ENCODE peak calls at places on chromosomes 16 and 17, in six cellular contexts. One of them, this sample, is unnamed.

GRCh38 chr16:46583036-46583435 is 38.1 kb downstream of the SHCBP1 start:
- DNase-seq in body of pancreas: no peak
- DNase-seq in heart left ventricle: no peak
- DNase-seq in transverse colon: no peak
- DNase-seq in CD4-positive, CD25-positive, alpha-beta regulatory T cell: no peak
- DNase-seq in A549: no peak
- DNase-seq in this sample: no peak

GRCh38 chr16:8752706-8753105 is 44.7 kb downstream of the TMEM186 start:
- DNase-seq in A549: no peak
- DNase-seq in CD4-positive, CD25-positive, alpha-beta regulatory T cell: no peak
- DNase-seq in heart left ventricle: no peak
- DNase-seq in body of pancreas: no peak
- DNase-seq in transverse colon: no peak
- DNase-seq in this sample: no peak

GRCh38 chr17:22512506-22512905 is 820.2 kb downstream of the KCNJ18 start:
- DNase-seq in body of pancreas: no peak
- DNase-seq in A549: no peak
- DNase-seq in CD4-positive, CD25-positive, alpha-beta regulatory T cell: no peak
- DNase-seq in heart left ventricle: no peak
- DNase-seq in transverse colon: no peak
- DNase-seq in this sample: no peak

GRCh38 chr17:17147821-17148220 is 58.3 kb downstream of the PLD6 start:
- DNase-seq in transverse colon: no peak
- DNase-seq in body of pancreas: no peak
- DNase-seq in heart left ventricle: no peak
- DNase-seq in CD4-positive, CD25-positive, alpha-beta regulatory T cell: no peak
- DNase-seq in A549: no peak
- DNase-seq in this sample: no peak

GRCh38 chr17:39606434-39607056 is 1.2 kb downstream of the NEUROD2 start:
- DNase-seq in CD4-positive, CD25-positive, alpha-beta regulatory T cell: no peak
- DNase-seq in heart left ventricle: no peak
- DNase-seq in body of pancreas: no peak
- DNase-seq in A549: no peak
- DNase-seq in transverse colon: no peak
- DNase-seq in this sample: no peak

GRCh38 chr16:70586731-70587130 is 59.6 kb upstream of the IL34 start:
- DNase-seq in A549: no peak
- DNase-seq in CD4-positive, CD25-positive, alpha-beta regulatory T cell: no peak
- DNase-seq in heart left ventricle: no peak
- DNase-seq in body of pancreas: no peak
- DNase-seq in transverse colon: no peak
- DNase-seq in this sample: no peak

GRCh38 chr17:49219987-49220386 is 9.5 kb downstream of the ABI3 start:
- DNase-seq in body of pancreas: no peak
- DNase-seq in heart left ventricle: no peak
- DNase-seq in CD4-positive, CD25-positive, alpha-beta regulatory T cell: no peak
- DNase-seq in transverse colon: no peak
- DNase-seq in A549: no peak
- DNase-seq in this sample: no peak

GRCh38 chr17:2580641-2581040 is 12.8 kb upstream of the PAFAH1B1 start:
- DNase-seq in heart left ventricle: no peak
- DNase-seq in body of pancreas: no peak
- DNase-seq in transverse colon: no peak
- DNase-seq in CD4-positive, CD25-positive, alpha-beta regulatory T cell: no peak
- DNase-seq in A549: no peak
- DNase-seq in this sample: no peak

GRCh38 chr16:9035986-9036385 is 55.5 kb upstream of the HAPSTR1 start:
- DNase-seq in A549: no peak
- DNase-seq in body of pancreas: no peak
- DNase-seq in CD4-positive, CD25-positive, alpha-beta regulatory T cell: no peak
- DNase-seq in transverse colon: no peak
- DNase-seq in heart left ventricle: no peak
- DNase-seq in this sample: no peak

GRCh38 chr16:12853972-12854371 is 47.4 kb upstream of the SHISA9 start:
- DNase-seq in heart left ventricle: no peak
- DNase-seq in transverse colon: no peak
- DNase-seq in body of pancreas: no peak
- DNase-seq in A549: no peak
- DNase-seq in CD4-positive, CD25-positive, alpha-beta regulatory T cell: no peak
- DNase-seq in this sample: no peak

GRCh38 chr16:58024673-58025350 is 742 bp upstream of the MMP15 start:
- DNase-seq in CD4-positive, CD25-positive, alpha-beta regulatory T cell: no peak
- DNase-seq in body of pancreas: peak; percentile 74
- DNase-seq in transverse colon: peak; percentile 91
- DNase-seq in A549: no peak
- DNase-seq in heart left ventricle: peak; percentile 51
- DNase-seq in this sample: no peak

GRCh38 chr16:2739555-2740435 is 12.6 kb upstream of the SRRM2 start:
- DNase-seq in heart left ventricle: no peak
- DNase-seq in body of pancreas: no peak
- DNase-seq in transverse colon: no peak
- DNase-seq in A549: no peak
- DNase-seq in CD4-positive, CD25-positive, alpha-beta regulatory T cell: no peak
- DNase-seq in this sample: no peak

GRCh38 chr17:20998571-20999043 is 44.2 kb downstream of the USP22 start:
- DNase-seq in heart left ventricle: no peak
- DNase-seq in A549: no peak
- DNase-seq in CD4-positive, CD25-positive, alpha-beta regulatory T cell: no peak
- DNase-seq in body of pancreas: no peak
- DNase-seq in transverse colon: no peak
- DNase-seq in this sample: no peak

GRCh38 chr17:8892338-8892690 is 24.8 kb upstream of the PIK3R6 start:
- DNase-seq in A549: no peak
- DNase-seq in transverse colon: no peak
- DNase-seq in heart left ventricle: no peak
- DNase-seq in CD4-positive, CD25-positive, alpha-beta regulatory T cell: no peak
- DNase-seq in body of pancreas: no peak
- DNase-seq in this sample: no peak

GRCh38 chr16:19419691-19420060 is 2.0 kb downstream of the TMC5 start:
- DNase-seq in transverse colon: no peak
- DNase-seq in CD4-positive, CD25-positive, alpha-beta regulatory T cell: no peak
- DNase-seq in A549: peak; percentile 91
- DNase-seq in heart left ventricle: no peak
- DNase-seq in body of pancreas: no peak
- DNase-seq in this sample: no peak

GRCh38 chr16:12255473-12255872 is 278.9 kb downstream of the SNX29 start:
- DNase-seq in transverse colon: no peak
- DNase-seq in heart left ventricle: no peak
- DNase-seq in body of pancreas: no peak
- DNase-seq in CD4-positive, CD25-positive, alpha-beta regulatory T cell: no peak
- DNase-seq in A549: no peak
- DNase-seq in this sample: no peak

GRCh38 chr17:65183736-65184135 is 46.6 kb downstream of the RGS9 start:
- DNase-seq in A549: peak; percentile 35
- DNase-seq in transverse colon: no peak
- DNase-seq in heart left ventricle: no peak
- DNase-seq in CD4-positive, CD25-positive, alpha-beta regulatory T cell: no peak
- DNase-seq in body of pancreas: no peak
- DNase-seq in this sample: no peak

GRCh38 chr17:17944743-17945142 is 27.5 kb downstream of the TOM1L2 start:
- DNase-seq in body of pancreas: no peak
- DNase-seq in A549: no peak
- DNase-seq in heart left ventricle: no peak
- DNase-seq in CD4-positive, CD25-positive, alpha-beta regulatory T cell: no peak
- DNase-seq in transverse colon: no peak
- DNase-seq in this sample: no peak

GRCh38 chr16:54937673-54938350 is 7.1 kb downstream of the IRX5 start:
- DNase-seq in transverse colon: no peak
- DNase-seq in CD4-positive, CD25-positive, alpha-beta regulatory T cell: no peak
- DNase-seq in body of pancreas: no peak
- DNase-seq in A549: no peak
- DNase-seq in heart left ventricle: no peak
- DNase-seq in this sample: no peak

GRCh38 chr16:66207139-66207863 is 159.2 kb upstream of the CDH5 start:
- DNase-seq in A549: no peak
- DNase-seq in CD4-positive, CD25-positive, alpha-beta regulatory T cell: no peak
- DNase-seq in heart left ventricle: no peak
- DNase-seq in transverse colon: no peak
- DNase-seq in body of pancreas: no peak
- DNase-seq in this sample: no peak

GRCh38 chr16:66205287-66206167 is 161.0 kb upstream of the CDH5 start:
- DNase-seq in A549: no peak
- DNase-seq in heart left ventricle: no peak
- DNase-seq in transverse colon: no peak
- DNase-seq in body of pancreas: no peak
- DNase-seq in CD4-positive, CD25-positive, alpha-beta regulatory T cell: no peak
- DNase-seq in this sample: no peak

GRCh38 chr16:66211651-66212050 is 154.8 kb upstream of the CDH5 start:
- DNase-seq in heart left ventricle: no peak
- DNase-seq in body of pancreas: no peak
- DNase-seq in transverse colon: no peak
- DNase-seq in CD4-positive, CD25-positive, alpha-beta regulatory T cell: no peak
- DNase-seq in A549: no peak
- DNase-seq in this sample: no peak

GRCh38 chr16:66204761-66205160 is 161.7 kb upstream of the CDH5 start:
- DNase-seq in body of pancreas: no peak
- DNase-seq in CD4-positive, CD25-positive, alpha-beta regulatory T cell: no peak
- DNase-seq in transverse colon: no peak
- DNase-seq in heart left ventricle: no peak
- DNase-seq in A549: no peak
- DNase-seq in this sample: no peak

GRCh38 chr16:66207864-66208226 is 158.6 kb upstream of the CDH5 start:
- DNase-seq in heart left ventricle: no peak
- DNase-seq in CD4-positive, CD25-positive, alpha-beta regulatory T cell: no peak
- DNase-seq in A549: no peak
- DNase-seq in body of pancreas: no peak
- DNase-seq in transverse colon: no peak
- DNase-seq in this sample: no peak
- H3K27ac ChIP-seq in heart left ventricle: no peak overlapping the region
- H3K27ac ChIP-seq in CD4-positive, CD25-positive, alpha-beta regulatory T cell: no peak overlapping the region
- H3K27ac ChIP-seq in A549: no peak overlapping the region
- H3K27ac ChIP-seq in body of pancreas: no peak overlapping the region
- H3K27ac ChIP-seq in transverse colon: no peak overlapping the region
- H3K27ac ChIP-seq in this sample: no peak overlapping the region

DNA sequence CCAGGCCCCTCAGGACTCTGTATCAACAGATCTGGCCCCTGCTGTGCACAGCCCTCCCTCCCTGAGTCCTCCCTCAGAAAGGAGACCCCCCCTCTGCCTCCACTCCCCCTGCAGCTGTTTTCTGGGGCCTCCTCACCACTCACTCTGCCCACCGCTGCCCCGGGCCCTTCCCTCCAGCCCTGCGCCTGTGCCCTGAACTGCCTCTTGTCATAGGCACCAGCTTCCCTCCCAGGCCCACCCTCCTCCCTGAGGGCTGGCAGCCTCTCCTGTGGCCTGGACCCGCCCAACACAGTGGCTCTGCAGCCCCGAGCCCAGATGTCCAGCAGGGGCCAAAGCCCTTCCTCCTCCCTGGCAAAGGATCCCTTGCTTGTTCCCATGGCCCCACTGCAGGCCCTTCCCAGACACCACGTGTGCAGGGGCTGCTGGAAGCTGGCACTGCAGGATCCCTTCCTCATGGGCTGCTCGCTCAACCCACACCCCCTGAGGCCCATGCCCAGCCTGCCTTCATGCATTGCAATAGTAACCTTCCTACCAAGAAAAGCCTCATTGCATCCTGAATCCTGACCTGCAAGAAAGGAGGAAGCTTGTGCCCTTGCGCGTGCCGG is 25.8 kb downstream of the GNPTG start:
- DNase-seq in A549: no peak
- DNase-seq in heart left ventricle: no peak
- DNase-seq in transverse colon: no peak
- DNase-seq in body of pancreas: no peak
- DNase-seq in CD4-positive, CD25-positive, alpha-beta regulatory T cell: no peak
- DNase-seq in this sample: no peak
- H3K4me3 ChIP-seq in A549: peak overlapping the region; percentile 70
- H3K4me3 ChIP-seq in heart left ventricle: no peak overlapping the region
- H3K4me3 ChIP-seq in transverse colon: no peak overlapping the region
- H3K4me3 ChIP-seq in body of pancreas: no peak overlapping the region
- H3K4me3 ChIP-seq in CD4-positive, CD25-positive, alpha-beta regulatory T cell: no peak overlapping the region
- H3K4me3 ChIP-seq in this sample: no peak overlapping the region

GRCh38 chr17:76597156-76598003 is 11.7 kb upstream of the ST6GALNAC2 start:
- DNase-seq in transverse colon: no peak
- DNase-seq in heart left ventricle: no peak
- DNase-seq in A549: no peak
- DNase-seq in body of pancreas: no peak
- DNase-seq in CD4-positive, CD25-positive, alpha-beta regulatory T cell: no peak
- DNase-seq in this sample: no peak

GRCh38 chr17:76598004-76598439 is 12.4 kb upstream of the ST6GALNAC2 start:
- DNase-seq in CD4-positive, CD25-positive, alpha-beta regulatory T cell: no peak
- DNase-seq in heart left ventricle: no peak
- DNase-seq in transverse colon: no peak
- DNase-seq in body of pancreas: no peak
- DNase-seq in A549: no peak
- DNase-seq in this sample: no peak

GRCh38 chr17:76599699-76600460 is 14.2 kb upstream of the ST6GALNAC2 start:
- DNase-seq in A549: no peak
- DNase-seq in body of pancreas: no peak
- DNase-seq in transverse colon: no peak
- DNase-seq in CD4-positive, CD25-positive, alpha-beta regulatory T cell: no peak
- DNase-seq in heart left ventricle: no peak
- DNase-seq in this sample: no peak

DNA sequence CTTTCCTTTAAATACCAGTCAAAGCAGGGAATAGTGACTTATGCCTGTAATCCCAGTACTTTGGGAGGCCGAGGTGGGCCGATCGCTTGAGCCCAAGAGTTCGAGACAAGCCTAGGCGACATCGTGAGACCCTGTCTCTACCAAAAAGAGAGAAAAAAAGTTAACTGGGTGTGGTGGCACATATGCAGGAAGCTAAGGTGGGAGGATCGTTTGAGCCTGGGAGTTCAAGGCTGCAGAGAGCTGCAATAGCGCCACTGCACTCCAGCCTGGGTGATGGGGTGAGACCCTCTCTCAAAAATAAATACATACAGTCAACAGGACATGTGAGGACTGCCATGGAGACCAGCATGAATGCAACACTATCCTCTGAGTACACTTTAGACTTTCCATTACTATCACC is 15.4 kb upstream of the ST6GALNAC2 start:
- DNase-seq in transverse colon: no peak
- DNase-seq in heart left ventricle: no peak
- DNase-seq in CD4-positive, CD25-positive, alpha-beta regulatory T cell: no peak
- DNase-seq in body of pancreas: no peak
- DNase-seq in A549: no peak
- DNase-seq in this sample: no peak
- H3K4me1 ChIP-seq in transverse colon: no peaks in the 10 kb centered on the region
- H3K4me1 ChIP-seq in heart left ventricle: peaks cover 4% of the 10 kb centered on the region
- H3K4me1 ChIP-seq in CD4-positive, CD25-positive, alpha-beta regulatory T cell: peaks cover 12% of the 10 kb centered on the region
- H3K4me1 ChIP-seq in body of pancreas: no peaks in the 10 kb centered on the region
- H3K4me1 ChIP-seq in A549: peaks cover 8% of the 10 kb centered on the region
- H3K4me1 ChIP-seq in this sample: no peaks in the 10 kb centered on the region

DNA sequence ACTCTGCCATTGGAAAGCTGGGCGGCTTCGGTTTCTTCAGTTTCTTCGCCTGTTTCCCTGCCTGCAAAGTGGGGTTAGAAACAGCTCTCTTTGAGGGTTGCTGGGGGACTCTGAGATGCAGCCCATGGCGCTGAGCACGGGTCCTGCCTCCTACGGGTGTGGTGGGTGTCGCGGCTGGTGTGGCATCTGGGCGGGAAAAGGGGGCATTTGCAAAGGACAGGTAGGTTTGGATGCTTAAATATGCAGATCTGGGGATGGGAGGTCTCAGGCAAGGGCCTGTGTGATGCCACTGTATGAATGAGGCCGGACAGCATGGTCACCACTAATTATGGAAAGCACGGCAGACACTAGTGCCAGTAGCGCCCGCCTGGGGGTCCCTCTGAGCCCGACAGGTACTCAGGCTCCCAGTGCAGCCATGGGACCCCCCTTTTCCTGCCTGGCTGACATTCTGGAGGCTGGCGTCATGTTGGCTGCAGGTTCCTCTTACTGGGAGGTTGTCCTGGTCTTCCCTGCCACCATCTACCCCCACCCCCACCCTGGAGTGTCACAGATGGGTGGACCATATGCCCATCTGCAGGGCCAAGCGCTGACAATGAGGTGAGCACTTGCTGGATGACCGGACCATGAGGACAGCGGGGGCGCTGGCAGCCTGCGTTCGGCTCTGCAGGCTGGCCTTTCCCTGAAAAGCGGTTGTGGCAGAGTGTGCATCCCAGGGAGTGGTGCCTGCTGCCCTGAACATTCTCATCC is 237.7 kb downstream of the SEC14L1 start:
- DNase-seq in CD4-positive, CD25-positive, alpha-beta regulatory T cell: no peak
- DNase-seq in A549: no peak
- DNase-seq in body of pancreas: no peak
- DNase-seq in transverse colon: no peak
- DNase-seq in heart left ventricle: no peak
- DNase-seq in this sample: no peak
- H3K27ac ChIP-seq in CD4-positive, CD25-positive, alpha-beta regulatory T cell: no peak overlapping the region
- H3K27ac ChIP-seq in A549: no peak overlapping the region
- H3K27ac ChIP-seq in body of pancreas: peak overlapping the region; percentile 78
- H3K27ac ChIP-seq in transverse colon: peak overlapping the region; percentile 96
- H3K27ac ChIP-seq in heart left ventricle: no peak overlapping the region
- H3K27ac ChIP-seq in this sample: no peak overlapping the region

This sample was measured in ascending aorta.